ENCODE peak calls at places on chromosomes 13 and 19, in four cellular contexts. H is transverse colon, L is ovary, Q is non-pigmented ciliary epithelial cell. T is an unnamed sample.

GRCh38 chr19:2503521-2504109 is 27.7 kb downstream of the GADD45B start:
- DNase-seq in H (no peak), L (no peak), Q (no peak), T (no peak)

GRCh38 chr13:27353166-27353583 is 71.2 kb upstream of the GTF3A start:
- DNase-seq in H (no peak), L (no peak), Q (no peak), T (no peak)

GRCh38 chr13:36001561-36001960 is 129.6 kb downstream of the DCLK1 start:
- DNase-seq in H (no peak), L (no peak), Q (no peak), T (no peak)

GRCh38 chr19:5456836-5457200 is 1.6 kb downstream of the ZNRF4 start:
- DNase-seq in H (no peak), L (no peak), Q (no peak), T (no peak)

GRCh38 chr13:93249918-93250306 is 23.3 kb downstream of the GPC6 start:
- DNase-seq in H (no peak), L (no peak), Q (no peak), T (no peak)

GRCh38 chr19:48342841-48343540 is 17.6 kb downstream of the EMP3 start:
- DNase-seq in H (no peak), L (no peak), Q (no peak), T (no peak)

GRCh38 chr19:55603581-55604292 is 1.7 kb upstream of the ZNF865 start:
- DNase-seq in H (peak), L (no peak), Q (no peak), T (no peak)

GRCh38 chr19:10839071-10840050 is 3.3 kb upstream of the TMED1 start:
- DNase-seq in H (no peak), L (no peak), Q (no peak), T (no peak)

GRCh38 chr13:26523007-26523406 is 34.5 kb upstream of the WASF3 start:
- DNase-seq in H (no peak), L (no peak), Q (no peak), T (no peak)

GRCh38 chr13:47232516-47232915 is 335.7 kb upstream of the HTR2A start:
- DNase-seq in H (no peak), L (no peak), Q (no peak), T (no peak)

GRCh38 chr13:36766295-36766694 is 52.7 kb upstream of the RFXAP start:
- DNase-seq in H (no peak), L (no peak), Q (peak), T (no peak)

GRCh38 chr19:38434549-38435051 is 1.1 kb downstream of the RYR1 start:
- DNase-seq in H (peak), L (no peak), Q (no peak), T (peak)

GRCh38 chr13:42272776-42273175 is 824 bp downstream of the AKAP11 start:
- DNase-seq in H (no peak), L (no peak), Q (no peak), T (no peak)

GRCh38 chr19:34503546-34504272 is 22.2 kb downstream of the WTIP start:
- DNase-seq in H (no peak), L (peak), Q (no peak), T (no peak)

GRCh38 chr19:37654525-37654832 is 786 bp downstream of the ZFP30 start:
- DNase-seq in H (no peak), L (no peak), Q (no peak), T (no peak)

GRCh38 chr19:45866400-45867176 is 2.5 kb downstream of the FOXA3 start:
- DNase-seq in H (peak), L (no peak), Q (no peak), T (no peak)

GRCh38 chr19:3444695-3445234 is 35.6 kb downstream of the SMIM24 start:
- DNase-seq in H (no peak), L (no peak), Q (no peak), T (no peak)

GRCh38 chr19:38554676-38555141 is 63.0 kb downstream of the MAP4K1 start:
- DNase-seq in H (no peak), L (no peak), Q (no peak), T (no peak)

GRCh38 chr19:45496349-45496953 is 396 bp downstream of the RTN2 start:
- DNase-seq in H (no peak), L (peak), Q (no peak), T (peak)

GRCh38 chr19:31545766-31546165 is 196.5 kb upstream of the TSHZ3 start:
- DNase-seq in H (no peak), L (no peak), Q (no peak), T (no peak)

GRCh38 chr13:30340367-30341184 is 33.2 kb upstream of the KATNAL1 start:
- DNase-seq in H (peak), L (peak), Q (peak), T (no peak)

GRCh38 chr19:14375582-14376291 is 5.5 kb upstream of the ADGRE5 start:
- DNase-seq in H (no peak), L (no peak), Q (no peak), T (no peak)

GRCh38 chr19:19059837-19060611 is 3.8 kb upstream of the SLC25A42 start:
- DNase-seq in H (no peak), L (no peak), Q (no peak), T (no peak)

GRCh38 chr19:3131168-3131567 is 4.7 kb upstream of the GNA15 start:
- DNase-seq in H (no peak), L (peak), Q (no peak), T (no peak)

T was measured in WERI-Rb-1.